ENCODE peak calls at places on chromosomes 5 and 9, in eight cellular contexts. One of them, this sample, is unnamed.

GRCh38 chr5:136511046-136511445 is 145.7 kb upstream of the TRPC7 start:
- DNase-seq in GM12878: no peak
- DNase-seq in HCT116: no peak
- DNase-seq in transverse colon: no peak
- DNase-seq in IMR-90: no peak
- DNase-seq in A549: no peak
- DNase-seq in heart left ventricle: no peak
- DNase-seq in suprapubic skin: no peak
- DNase-seq in this sample: no peak

GRCh38 chr5:43039468-43040286 is 442 bp downstream of the ANXA2R start:
- DNase-seq in GM12878: no peak
- DNase-seq in HCT116: peak
- DNase-seq in transverse colon: peak
- DNase-seq in IMR-90: peak
- DNase-seq in A549: peak
- DNase-seq in heart left ventricle: peak
- DNase-seq in suprapubic skin: peak
- DNase-seq in this sample: peak

GRCh38 chr9:123946257-123946855 is 16.4 kb upstream of the DENND1A start:
- DNase-seq in GM12878: no peak
- DNase-seq in HCT116: no peak
- DNase-seq in transverse colon: no peak
- DNase-seq in IMR-90: no peak
- DNase-seq in A549: no peak
- DNase-seq in heart left ventricle: no peak
- DNase-seq in suprapubic skin: no peak
- DNase-seq in this sample: no peak

GRCh38 chr5:141637266-141637692 is 482 bp downstream of the RELL2 start:
- DNase-seq in GM12878: no peak
- DNase-seq in HCT116: no peak
- DNase-seq in transverse colon: peak
- DNase-seq in IMR-90: no peak
- DNase-seq in A549: peak
- DNase-seq in heart left ventricle: peak
- DNase-seq in suprapubic skin: no peak
- DNase-seq in this sample: peak

GRCh38 chr5:65103674-65104035 is 334.9 kb downstream of the CWC27 start:
- DNase-seq in GM12878: no peak
- DNase-seq in HCT116: no peak
- DNase-seq in transverse colon: no peak
- DNase-seq in IMR-90: no peak
- DNase-seq in A549: no peak
- DNase-seq in heart left ventricle: no peak
- DNase-seq in suprapubic skin: no peak
- DNase-seq in this sample: no peak

GRCh38 chr5:103375356-103375755 is 116.8 kb downstream of the MACIR start:
- DNase-seq in GM12878: no peak
- DNase-seq in HCT116: no peak
- DNase-seq in transverse colon: no peak
- DNase-seq in IMR-90: peak
- DNase-seq in A549: no peak
- DNase-seq in heart left ventricle: no peak
- DNase-seq in suprapubic skin: no peak
- DNase-seq in this sample: no peak

GRCh38 chr5:10490927-10491672 is 49.4 kb downstream of the ROPN1L start:
- DNase-seq in GM12878: no peak
- DNase-seq in HCT116: no peak
- DNase-seq in transverse colon: no peak
- DNase-seq in IMR-90: no peak
- DNase-seq in A549: no peak
- DNase-seq in heart left ventricle: no peak
- DNase-seq in suprapubic skin: no peak
- DNase-seq in this sample: no peak

GRCh38 chr5:139650689-139651501 is 2.7 kb downstream of the CXXC5 start:
- DNase-seq in GM12878: no peak
- DNase-seq in HCT116: no peak
- DNase-seq in transverse colon: peak
- DNase-seq in IMR-90: no peak
- DNase-seq in A549: no peak
- DNase-seq in heart left ventricle: peak
- DNase-seq in suprapubic skin: no peak
- DNase-seq in this sample: peak

GRCh38 chr9:137723396-137724113 is 104.8 kb downstream of the EHMT1 start:
- DNase-seq in GM12878: no peak
- DNase-seq in HCT116: no peak
- DNase-seq in transverse colon: no peak
- DNase-seq in IMR-90: no peak
- DNase-seq in A549: no peak
- DNase-seq in heart left ventricle: no peak
- DNase-seq in suprapubic skin: no peak
- DNase-seq in this sample: no peak

GRCh38 chr5:65141487-65141886 is 340.2 kb downstream of the ADAMTS6 start:
- DNase-seq in GM12878: no peak
- DNase-seq in HCT116: no peak
- DNase-seq in transverse colon: no peak
- DNase-seq in IMR-90: no peak
- DNase-seq in A549: no peak
- DNase-seq in heart left ventricle: no peak
- DNase-seq in suprapubic skin: no peak
- DNase-seq in this sample: no peak

GRCh38 chr9:121360975-121361374 is 9.1 kb downstream of the STOM start:
- DNase-seq in GM12878: no peak
- DNase-seq in HCT116: no peak
- DNase-seq in transverse colon: no peak
- DNase-seq in IMR-90: peak
- DNase-seq in A549: no peak
- DNase-seq in heart left ventricle: no peak
- DNase-seq in suprapubic skin: no peak
- DNase-seq in this sample: no peak

GRCh38 chr5:53170748-53171349 is 61.3 kb upstream of the MOCS2 start:
- DNase-seq in GM12878: no peak
- DNase-seq in HCT116: peak
- DNase-seq in transverse colon: peak
- DNase-seq in IMR-90: peak
- DNase-seq in A549: peak
- DNase-seq in heart left ventricle: no peak
- DNase-seq in suprapubic skin: no peak
- DNase-seq in this sample: peak

GRCh38 chr9:121772600-121773285 is 121.3 kb downstream of the DAB2IP start:
- DNase-seq in GM12878: no peak
- DNase-seq in HCT116: no peak
- DNase-seq in transverse colon: no peak
- DNase-seq in IMR-90: no peak
- DNase-seq in A549: no peak
- DNase-seq in heart left ventricle: peak
- DNase-seq in suprapubic skin: no peak
- DNase-seq in this sample: peak

GRCh38 chr9:116873937-116874900 is 187.1 kb downstream of the TRIM32 start:
- DNase-seq in GM12878: no peak
- DNase-seq in HCT116: no peak
- DNase-seq in transverse colon: no peak
- DNase-seq in IMR-90: no peak
- DNase-seq in A549: no peak
- DNase-seq in heart left ventricle: no peak
- DNase-seq in suprapubic skin: no peak
- DNase-seq in this sample: no peak

GRCh38 chr9:135857371-135857786 is 50.0 kb downstream of the CAMSAP1 start:
- DNase-seq in GM12878: no peak
- DNase-seq in HCT116: no peak
- DNase-seq in transverse colon: no peak
- DNase-seq in IMR-90: peak
- DNase-seq in A549: no peak
- DNase-seq in heart left ventricle: no peak
- DNase-seq in suprapubic skin: no peak
- DNase-seq in this sample: no peak

GRCh38 chr5:68562308-68562707 is 346.8 kb downstream of the PIK3R1 start:
- DNase-seq in GM12878: no peak
- DNase-seq in HCT116: no peak
- DNase-seq in transverse colon: no peak
- DNase-seq in IMR-90: peak
- DNase-seq in A549: no peak
- DNase-seq in heart left ventricle: no peak
- DNase-seq in suprapubic skin: no peak
- DNase-seq in this sample: peak

GRCh38 chr5:55517804-55518203 is 17.0 kb downstream of the PLPP1 start:
- DNase-seq in GM12878: no peak
- DNase-seq in HCT116: no peak
- DNase-seq in transverse colon: peak
- DNase-seq in IMR-90: no peak
- DNase-seq in A549: no peak
- DNase-seq in heart left ventricle: no peak
- DNase-seq in suprapubic skin: no peak
- DNase-seq in this sample: no peak

GRCh38 chr9:127828262-127829031 is 25.8 kb downstream of the FPGS start:
- DNase-seq in GM12878: no peak
- DNase-seq in HCT116: peak
- DNase-seq in transverse colon: peak
- DNase-seq in IMR-90: peak
- DNase-seq in A549: peak
- DNase-seq in heart left ventricle: peak
- DNase-seq in suprapubic skin: peak
- DNase-seq in this sample: peak

GRCh38 chr5:177500685-177501522 is 3.5 kb upstream of the PDLIM7 start:
- DNase-seq in GM12878: no peak
- DNase-seq in HCT116: peak
- DNase-seq in transverse colon: peak
- DNase-seq in IMR-90: peak
- DNase-seq in A549: peak
- DNase-seq in heart left ventricle: peak
- DNase-seq in suprapubic skin: peak
- DNase-seq in this sample: peak

GRCh38 chr5:141515141-141515540 is 26.3 kb downstream of the PCDHGC5 start:
- DNase-seq in GM12878: no peak
- DNase-seq in HCT116: no peak
- DNase-seq in transverse colon: no peak
- DNase-seq in IMR-90: no peak
- DNase-seq in A549: no peak
- DNase-seq in heart left ventricle: no peak
- DNase-seq in suprapubic skin: no peak
- DNase-seq in this sample: no peak

GRCh38 chr9:117034862-117035261 is 347.8 kb downstream of the TRIM32 start:
- DNase-seq in GM12878: no peak
- DNase-seq in HCT116: no peak
- DNase-seq in transverse colon: no peak
- DNase-seq in IMR-90: peak
- DNase-seq in A549: no peak
- DNase-seq in heart left ventricle: no peak
- DNase-seq in suprapubic skin: no peak
- DNase-seq in this sample: no peak

GRCh38 chr9:96057155-96057554 is 181.7 kb downstream of the ERCC6L2 start:
- DNase-seq in GM12878: no peak
- DNase-seq in HCT116: no peak
- DNase-seq in transverse colon: no peak
- DNase-seq in IMR-90: no peak
- DNase-seq in A549: no peak
- DNase-seq in heart left ventricle: no peak
- DNase-seq in suprapubic skin: no peak
- DNase-seq in this sample: no peak

GRCh38 chr5:141845371-141845821 is 32.8 kb downstream of the PCDH1 start:
- DNase-seq in GM12878: no peak
- DNase-seq in HCT116: no peak
- DNase-seq in transverse colon: no peak
- DNase-seq in IMR-90: no peak
- DNase-seq in A549: no peak
- DNase-seq in heart left ventricle: no peak
- DNase-seq in suprapubic skin: no peak
- DNase-seq in this sample: no peak

GRCh38 chr5:115262405-115263247 is at the start of gene PGGT1B:
- DNase-seq in GM12878: peak
- DNase-seq in HCT116: peak
- DNase-seq in transverse colon: peak
- DNase-seq in IMR-90: peak
- DNase-seq in A549: peak
- DNase-seq in heart left ventricle: peak
- DNase-seq in suprapubic skin: peak
- DNase-seq in this sample: peak
- TF ChIP-seq CTCF in GM12878: no peak
- TF ChIP-seq CTCF in HCT116: no peak
- TF ChIP-seq CTCF in transverse colon: no peak
- TF ChIP-seq CTCF in IMR-90: no peak
- TF ChIP-seq CTCF in A549: no peak
- TF ChIP-seq CTCF in heart left ventricle: no peak
- TF ChIP-seq CTCF in suprapubic skin: no peak
- TF ChIP-seq CTCF in this sample: peak

GRCh38 chr9:89661956-89662717 is 57.3 kb downstream of the GADD45G start:
- DNase-seq in GM12878: no peak
- DNase-seq in HCT116: peak
- DNase-seq in transverse colon: peak
- DNase-seq in IMR-90: peak
- DNase-seq in A549: peak
- DNase-seq in heart left ventricle: peak
- DNase-seq in suprapubic skin: peak
- DNase-seq in this sample: peak
- H3K4me3 ChIP-seq in GM12878: no peak
- H3K4me3 ChIP-seq in HCT116: no peak
- H3K4me3 ChIP-seq in transverse colon: no peak
- H3K4me3 ChIP-seq in IMR-90: peak
- H3K4me3 ChIP-seq in A549: peak
- H3K4me3 ChIP-seq in heart left ventricle: peak
- H3K4me3 ChIP-seq in suprapubic skin: peak
- H3K4me3 ChIP-seq in this sample: no peak

DNA sequence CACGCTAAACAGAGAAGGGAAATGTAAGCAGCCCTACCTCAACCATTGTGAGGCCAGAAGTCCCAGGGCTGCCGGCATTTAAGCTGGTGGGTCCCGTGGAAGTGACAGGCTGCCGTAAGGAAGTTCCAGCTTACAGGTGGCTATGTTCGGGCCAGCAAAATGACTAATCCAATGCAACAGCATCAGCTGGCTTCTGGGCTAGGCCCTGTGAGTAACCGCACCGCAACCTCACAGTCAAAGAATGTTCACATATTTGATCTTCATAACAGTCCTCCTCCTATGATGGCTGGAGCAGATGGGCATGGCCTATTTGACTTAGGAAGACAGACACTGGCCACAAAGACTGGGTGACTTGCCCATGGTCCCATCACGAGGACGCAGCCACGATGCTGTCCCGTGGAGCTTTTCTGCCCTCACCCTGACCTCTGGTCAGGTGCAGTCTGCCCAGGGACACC is 88.2 kb downstream of the LIFR start:
- DNase-seq in GM12878: no peak
- DNase-seq in HCT116: peak
- DNase-seq in transverse colon: no peak
- DNase-seq in IMR-90: peak
- DNase-seq in A549: peak
- DNase-seq in heart left ventricle: no peak
- DNase-seq in suprapubic skin: no peak
- DNase-seq in this sample: no peak
- TF ChIP-seq POLR2A in GM12878: no peak
- TF ChIP-seq POLR2A in HCT116: no peak
- TF ChIP-seq POLR2A in transverse colon: no peak
- TF ChIP-seq POLR2A in IMR-90: no peak
- TF ChIP-seq POLR2A in A549: no peak
- TF ChIP-seq POLR2A in heart left ventricle: no peak
- TF ChIP-seq POLR2A in suprapubic skin: no peak
- TF ChIP-seq POLR2A in this sample: no peak

DNA sequence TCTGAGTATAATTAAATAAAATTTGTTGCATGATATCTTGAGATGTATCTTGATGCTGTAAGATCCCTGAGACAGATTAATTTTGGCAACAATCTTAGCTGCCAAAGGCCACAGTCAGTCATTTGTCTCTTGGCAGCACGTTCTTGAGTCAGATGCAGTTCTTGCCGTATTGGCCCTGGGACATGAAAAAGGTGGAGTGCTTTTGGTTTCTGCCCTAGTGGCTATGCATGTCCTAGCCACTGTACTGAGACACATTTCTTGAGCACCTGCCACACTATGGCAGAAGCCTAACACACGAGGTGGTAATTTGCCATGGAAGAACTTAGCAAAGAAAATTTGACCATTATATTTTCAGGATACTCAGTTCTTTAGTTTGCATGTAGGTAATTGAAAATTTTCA is 45.0 kb upstream of the PHF2 start:
- DNase-seq in GM12878: no peak
- DNase-seq in HCT116: no peak
- DNase-seq in transverse colon: no peak
- DNase-seq in IMR-90: peak
- DNase-seq in A549: no peak
- DNase-seq in heart left ventricle: no peak
- DNase-seq in suprapubic skin: no peak
- DNase-seq in this sample: no peak
- TF ChIP-seq CTCF in GM12878: no peak
- TF ChIP-seq CTCF in HCT116: peak
- TF ChIP-seq CTCF in transverse colon: peak
- TF ChIP-seq CTCF in IMR-90: no peak
- TF ChIP-seq CTCF in A549: no peak
- TF ChIP-seq CTCF in heart left ventricle: no peak
- TF ChIP-seq CTCF in suprapubic skin: peak
- TF ChIP-seq CTCF in this sample: no peak

This sample was measured in body of pancreas.